ENCODE peak calls at places on chromosomes 2 and 18, in eight cellular contexts. X is NCI-H774, L is NCI-H2081 treated with DMSO at 0.1 percent for 48 hours, R is GM06990, S is ELF-1, H is T-helper 17 cell, P is T-helper 9 cell, Z is D341Med. E is an unnamed sample.

GRCh38 chr18:61664413-61665084 is 228.3 kb downstream of the RNF152 start:
- DNase-seq in X (no peak), L (no peak), R (no peak), S (no peak), H (no peak), P (no peak), Z (no peak), E (peak; percentile 49)

GRCh38 chr2:38514603-38515154 is 88.0 kb downstream of the HNRNPLL start:
- DNase-seq in X (no peak), L (no peak), R (no peak), S (no peak), H (no peak), P (no peak), Z (no peak), E (no peak)

GRCh38 chr2:101766871-101767739 is 69.6 kb downstream of the MAP4K4 start:
- DNase-seq in X (no peak), L (no peak), R (no peak), S (peak; percentile 34), H (no peak), P (no peak), Z (no peak), E (peak; percentile 79)

GRCh38 chr2:6452702-6453481 is 412.8 kb downstream of the CMPK2 start:
- DNase-seq in X (no peak), L (no peak), R (no peak), S (peak; percentile 40), H (no peak), P (no peak), Z (no peak), E (no peak)

GRCh38 chr2:235419996-235420395 is 73.8 kb upstream of the AGAP1 start:
- DNase-seq in X (no peak), L (no peak), R (no peak), S (no peak), H (no peak), P (no peak), Z (no peak), E (no peak)

GRCh38 chr18:48693625-48694262 is 154.9 kb downstream of the CTIF start:
- DNase-seq in X (no peak), L (no peak), R (no peak), S (no peak), H (no peak), P (no peak), Z (no peak), E (no peak)

GRCh38 chr2:231674587-231675334 is 33.6 kb upstream of the PTMA start:
- DNase-seq in X (peak; percentile 43), L (no peak), R (peak; percentile 86), S (peak; percentile 89), H (peak; percentile 27), P (peak; percentile 41), Z (peak; percentile 75), E (peak; percentile 97)

GRCh38 chr2:117997872-117998454 is 15.9 kb downstream of the CCDC93 start:
- DNase-seq in X (no peak), L (no peak), R (no peak), S (no peak), H (no peak), P (no peak), Z (no peak), E (no peak)

GRCh38 chr2:198873771-198874501 is 583.8 kb downstream of the SATB2 start:
- DNase-seq in X (no peak), L (no peak), R (no peak), S (no peak), H (no peak), P (no peak), Z (no peak), E (no peak)

GRCh38 chr2:64837925-64838641 is 151.1 kb upstream of the SLC1A4 start:
- DNase-seq in X (no peak), L (no peak), R (no peak), S (no peak), H (no peak), P (no peak), Z (no peak), E (no peak)

GRCh38 chr18:57837917-57838548 is 34.9 kb upstream of the ATP8B1 start:
- DNase-seq in X (no peak), L (no peak), R (peak; percentile 75), S (no peak), H (no peak), P (no peak), Z (no peak), E (no peak)

GRCh38 chr2:31812051-31812798 is 198.6 kb downstream of the MEMO1 start:
- DNase-seq in X (no peak), L (no peak), R (peak; percentile 59), S (no peak), H (no peak), P (no peak), Z (no peak), E (no peak)

GRCh38 chr2:96747061-96747460 is 7.2 kb upstream of the LMAN2L start:
- DNase-seq in X (no peak), L (no peak), R (no peak), S (no peak), H (no peak), P (no peak), Z (no peak), E (no peak)

GRCh38 chr2:209472871-209473270 is 49.0 kb downstream of the MAP2 start:
- DNase-seq in X (no peak), L (no peak), R (no peak), S (no peak), H (no peak), P (no peak), Z (no peak), E (no peak)

GRCh38 chr2:9099341-9099751 is 95.9 kb upstream of the MBOAT2 start:
- DNase-seq in X (no peak), L (no peak), R (peak; percentile 40), S (no peak), H (no peak), P (no peak), Z (no peak), E (peak; percentile 36)

GRCh38 chr18:62963522-62963921 is 248.2 kb downstream of the PHLPP1 start:
- DNase-seq in X (no peak), L (no peak), R (no peak), S (no peak), H (no peak), P (no peak), Z (no peak), E (no peak)

GRCh38 chr2:221774136-221774535 is 202.0 kb upstream of the EPHA4 start:
- DNase-seq in X (no peak), L (no peak), R (no peak), S (no peak), H (no peak), P (no peak), Z (no peak), E (no peak)

GRCh38 chr2:38074775-38075435 is 1.0 kb downstream of the CYP1B1 start:
- DNase-seq in X (no peak), L (no peak), R (peak; percentile 16), S (peak; percentile 76), H (no peak), P (no peak), Z (no peak), E (peak; percentile 88)

GRCh38 chr2:172091626-172092566 is 6.6 kb downstream of the DLX1 start:
- DNase-seq in X (no peak), L (peak; percentile 87), R (no peak), S (peak; percentile 14), H (no peak), P (no peak), Z (no peak), E (peak; percentile 21)

GRCh38 chr2:45452866-45453265 is 158.2 kb downstream of the SRBD1 start:
- DNase-seq in X (no peak), L (no peak), R (no peak), S (no peak), H (no peak), P (no peak), Z (no peak), E (no peak)

GRCh38 chr2:10721344-10722251 is at the start of gene ATP6V1C2:
- DNase-seq in X (peak; percentile 48), L (no peak), R (peak; percentile 39), S (peak; percentile 39), H (no peak), P (no peak), Z (peak; percentile 81), E (peak; percentile 86)

GRCh38 chr2:221521261-221521845 is 50.8 kb downstream of the EPHA4 start:
- DNase-seq in X (no peak), L (no peak), R (no peak), S (no peak), H (no peak), P (no peak), Z (no peak), E (no peak)

GRCh38 chr2:10309286-10309685 is 6.6 kb downstream of the HPCAL1 start:
- DNase-seq in X (no peak), L (no peak), R (no peak), S (no peak), H (no peak), P (no peak), Z (no peak), E (no peak)